ENCODE peak calls at places on chromosomes 1 and 21, in six cellular contexts. H is cardiac muscle cell; D is right cardiac atrium; Q is CD8-positive, alpha-beta T cell; E is CD8-positive, alpha-beta memory T cell; G is endodermal cell. M is an unnamed sample.
A peak's percentile ranks its signal among the peaks of the same experiment; 100 is the strongest.

GRCh38 chr1:42002220-42002619 is 83.5 kb upstream of the HIVEP3 start:
- DNase-seq in H (no peak), D (no peak), Q (no peak), E (no peak), G (no peak), M (no peak)

GRCh38 chr1:88774151-88774556 is 90.1 kb downstream of the PKN2 start:
- DNase-seq in H (no peak), D (no peak), Q (no peak), E (no peak), G (peak; percentile 74), M (no peak)

GRCh38 chr1:115409097-115409852 is 71.2 kb upstream of the NGF start:
- DNase-seq in H (no peak), D (peak; percentile 65), Q (no peak), E (no peak), G (no peak), M (no peak)

GRCh38 chr1:54679055-54679643 is 36.5 kb upstream of the TTC4 start:
- DNase-seq in H (no peak), D (no peak), Q (no peak), E (no peak), G (no peak), M (no peak)

GRCh38 chr1:246301553-246302250 is 205.4 kb downstream of the SMYD3 start:
- DNase-seq in H (no peak), D (no peak), Q (no peak), E (no peak), G (no peak), M (no peak)

GRCh38 chr1:173243300-173243699 is 36.2 kb upstream of the TNFSF4 start:
- DNase-seq in H (no peak), D (no peak), Q (no peak), E (no peak), G (no peak), M (no peak)

GRCh38 chr1:16122916-16123315 is 33.0 kb downstream of the EPHA2 start:
- DNase-seq in H (peak; percentile 96), D (no peak), Q (peak; percentile 5), E (peak; percentile 65), G (peak; percentile 40), M (peak; percentile 45)

GRCh38 chr1:53368314-53369033 is 40.6 kb upstream of the LRP8 start:
- DNase-seq in H (no peak), D (peak; percentile 73), Q (no peak), E (no peak), G (peak; percentile 55), M (no peak)

GRCh38 chr1:16073490-16074104 is at the start of gene FAM131C:
- DNase-seq in H (no peak), D (peak; percentile 67), Q (peak; percentile 15), E (peak; percentile 26), G (peak; percentile 76), M (no peak)

GRCh38 chr1:203645996-203646395 is 19.4 kb downstream of the ATP2B4 start:
- DNase-seq in H (no peak), D (no peak), Q (no peak), E (no peak), G (no peak), M (no peak)

GRCh38 chr21:42654179-42654912 is 925 bp downstream of the PDE9A start:
- DNase-seq in H (no peak), D (peak; percentile 48), Q (no peak), E (no peak), G (peak; percentile 76), M (no peak)

GRCh38 chr1:240033406-240033805 is 58.3 kb upstream of the FMN2 start:
- DNase-seq in H (no peak), D (no peak), Q (no peak), E (no peak), G (peak; percentile 86), M (no peak)

GRCh38 chr1:91244737-91245136 is 159.9 kb downstream of the HFM1 start:
- DNase-seq in H (no peak), D (no peak), Q (no peak), E (no peak), G (no peak), M (no peak)

GRCh38 chr1:32892368-32893197 is 6.3 kb downstream of the HPCA start:
- DNase-seq in H (peak; percentile 44), D (no peak), Q (no peak), E (no peak), G (peak; percentile 93), M (peak; percentile 60)

GRCh38 chr1:176203735-176204134 is 3.4 kb downstream of the COP1 start:
- DNase-seq in H (no peak), D (no peak), Q (no peak), E (no peak), G (no peak), M (no peak)

GRCh38 chr1:178938959-178939317 is 68.1 kb upstream of the ANGPTL1 start:
- DNase-seq in H (peak; percentile 85), D (peak; percentile 90), Q (no peak), E (no peak), G (no peak), M (peak; percentile 95)

GRCh38 chr1:12172042-12172851 is 5.5 kb downstream of the TNFRSF1B start:
- DNase-seq in H (no peak), D (peak; percentile 60), Q (no peak), E (peak; percentile 30), G (no peak), M (no peak)

GRCh38 chr1:241695454-241696171 is 43.5 kb downstream of the WDR64 start:
- DNase-seq in H (no peak), D (no peak), Q (no peak), E (no peak), G (no peak), M (no peak)

GRCh38 chr21:43328591-43329360 is 98.2 kb downstream of the SIK1 start:
- DNase-seq in H (no peak), D (peak; percentile 44), Q (no peak), E (no peak), G (no peak), M (no peak)

GRCh38 chr1:4590766-4591165 is 63.6 kb upstream of the AJAP1 start:
- DNase-seq in H (no peak), D (no peak), Q (no peak), E (no peak), G (no peak), M (no peak)

GRCh38 chr1:22412932-22413727 is 38.5 kb upstream of the ZBTB40 start:
- DNase-seq in H (peak; percentile 44), D (no peak), Q (no peak), E (no peak), G (peak; percentile 66), M (no peak)

GRCh38 chr1:225848044-225848955 is 33.9 kb downstream of the TMEM63A start:
- DNase-seq in H (peak; percentile 39), D (no peak), Q (peak; percentile 39), E (peak; percentile 53), G (no peak), M (no peak)

GRCh38 chr1:87368907-87369306 is 40.2 kb downstream of the LMO4 start:
- DNase-seq in H (no peak), D (no peak), Q (no peak), E (no peak), G (no peak), M (no peak)

GRCh38 chr1:112239953-112240352 is 156.1 kb upstream of the CTTNBP2NL start:
- DNase-seq in H (no peak), D (no peak), Q (no peak), E (no peak), G (no peak), M (no peak)

GRCh38 chr1:220880726-220881506 is 1.7 kb downstream of the HLX start:
- DNase-seq in H (peak; percentile 62), D (peak; percentile 86), Q (no peak), E (no peak), G (peak; percentile 79), M (peak; percentile 96)
- H3K27me3 ChIP-seq in H (peaks cover 100% of the 10 kb centered on the region), D (no peaks in the 10 kb centered on the region), Q (peaks cover 25% of the 10 kb centered on the region), E (peaks cover 29% of the 10 kb centered on the region), G (peaks cover 100% of the 10 kb centered on the region), M (no peaks in the 10 kb centered on the region)

DNA sequence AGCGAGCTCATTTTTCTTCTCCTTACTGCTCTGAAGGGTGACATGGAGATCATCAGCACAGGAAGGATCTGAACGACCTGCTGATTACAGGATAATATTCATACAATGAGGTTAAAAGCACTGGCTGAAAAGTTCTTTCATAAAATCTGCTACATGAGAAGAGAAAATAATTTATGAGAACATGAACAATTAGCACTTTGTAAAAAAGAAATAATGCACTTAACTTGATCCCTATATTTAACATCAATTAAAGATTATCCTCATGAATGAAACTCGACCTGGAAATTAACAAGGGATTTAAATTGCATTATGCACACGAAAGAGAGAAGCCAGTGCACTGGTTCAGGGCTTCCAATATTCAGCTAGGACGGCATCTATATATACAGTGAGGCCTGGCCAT is 46.6 kb downstream of the RRAGC start:
- DNase-seq in H (no peak), D (no peak), Q (no peak), E (no peak), G (no peak), M (no peak)
- H3K27me3 ChIP-seq in H (peaks cover 50% of the 10 kb centered on the region), D (no peaks in the 10 kb centered on the region), Q (peaks cover 16% of the 10 kb centered on the region), E (peaks cover 32% of the 10 kb centered on the region), G (peaks cover 81% of the 10 kb centered on the region), M (peaks cover 83% of the 10 kb centered on the region)

GRCh38 chr1:47437518-47438320 is at the start of gene FOXD2:
- DNase-seq in H (peak; percentile 72), D (peak; percentile 94), Q (peak; percentile 91), E (peak; percentile 92), G (peak; percentile 97), M (peak; percentile 88)

GRCh38 chr1:47438321-47439150 is 692 bp downstream of the FOXD2 start:
- DNase-seq in H (no peak), D (peak; percentile 64), Q (peak; percentile 7), E (peak; percentile 35), G (peak; percentile 74), M (no peak)

GRCh38 chr1:47440052-47440848 is 2.4 kb downstream of the FOXD2 start:
- DNase-seq in H (no peak), D (no peak), Q (no peak), E (no peak), G (peak; percentile 61), M (no peak)

GRCh38 chr1:47440849-47441170 is 3.0 kb downstream of the FOXD2 start:
- DNase-seq in H (no peak), D (no peak), Q (no peak), E (no peak), G (no peak), M (no peak)

DNA sequence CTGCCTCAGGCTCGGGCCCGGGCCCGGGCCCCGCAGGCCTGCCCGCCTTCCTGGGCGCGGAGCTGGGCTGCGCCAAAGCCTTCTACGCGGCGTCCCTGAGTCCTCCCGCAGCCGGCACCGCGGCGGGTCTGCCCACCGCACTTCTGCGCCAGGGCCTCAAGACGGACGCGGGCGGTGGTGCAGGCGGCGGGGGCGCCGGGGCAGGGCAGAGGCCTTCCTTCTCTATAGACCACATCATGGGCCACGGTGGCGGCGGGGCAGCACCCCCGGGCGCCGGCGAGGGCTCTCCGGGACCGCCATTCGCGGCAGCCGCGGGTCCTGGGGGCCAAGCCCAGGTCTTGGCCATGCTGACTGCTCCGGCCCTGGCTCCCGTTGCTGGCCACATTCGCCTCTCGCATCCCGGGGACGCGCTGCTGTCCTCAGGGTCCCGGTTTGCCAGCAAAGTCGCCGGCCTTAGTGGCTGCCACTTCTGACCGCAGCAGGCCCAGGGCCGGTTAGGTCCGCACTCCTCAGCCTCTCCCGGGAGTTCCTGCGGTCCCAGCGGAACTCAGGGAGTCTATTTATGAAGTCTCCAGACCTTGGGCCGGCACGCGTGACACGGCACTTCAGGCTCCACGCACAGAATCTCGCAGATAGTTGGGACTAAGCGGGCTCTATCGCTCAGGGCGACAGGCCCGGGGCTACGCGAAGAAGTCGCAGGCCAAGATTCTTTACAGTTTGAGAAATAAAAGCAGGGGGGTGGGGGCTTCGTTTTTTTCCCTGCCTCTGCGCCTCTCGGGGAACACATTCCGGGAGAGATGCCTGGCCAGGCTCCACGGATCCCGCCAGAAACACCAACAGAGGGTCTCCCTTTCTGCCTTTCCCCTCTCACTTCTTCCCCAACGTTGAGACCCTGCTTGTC is 1.6 kb downstream of the FOXD2 start:
- DNase-seq in H (no peak), D (peak; percentile 59), Q (no peak), E (peak; percentile 20), G (peak; percentile 79), M (no peak)
- H3K27me3 ChIP-seq in H (peaks cover 100% of the 10 kb centered on the region), D (peaks cover 3% of the 10 kb centered on the region), Q (peaks cover 37% of the 10 kb centered on the region), E (peaks cover 35% of the 10 kb centered on the region), G (peaks cover 94% of the 10 kb centered on the region), M (peaks cover 69% of the 10 kb centered on the region)

GRCh38 chr1:40890771-40891170 is 28.6 kb upstream of the CITED4 start:
- DNase-seq in H (no peak), D (no peak), Q (no peak), E (no peak), G (no peak), M (no peak)
- H3K27me3 ChIP-seq in H (peaks cover 12% of the 10 kb centered on the region), D (no peaks in the 10 kb centered on the region), Q (no peaks in the 10 kb centered on the region), E (no peaks in the 10 kb centered on the region), G (peaks cover 19% of the 10 kb centered on the region), M (no peaks in the 10 kb centered on the region)

M was measured in sigmoid colon.